ENCODE peak calls at places on chromosome 14, in seven cellular contexts. One of them, this sample, is unnamed.

GRCh38 chr14:65302571-65303184 is 109.9 kb upstream of the FUT8 start:
- DNase-seq in uterus: no peak
- DNase-seq in NCI-H1436: no peak
- DNase-seq in HFFc6: no peak
- DNase-seq in GM10248: peak; percentile 67
- DNase-seq in iris pigment epithelial cell: no peak
- DNase-seq in activated CD4-positive, alpha-beta T cell treated with anti-CD3 and anti-CD28 coated beads for 36 hours: peak; percentile 83
- DNase-seq in this sample: no peak

GRCh38 chr14:23382276-23382675 is 5.4 kb downstream of the CMTM5 start:
- DNase-seq in uterus: no peak
- DNase-seq in NCI-H1436: no peak
- DNase-seq in HFFc6: no peak
- DNase-seq in GM10248: no peak
- DNase-seq in iris pigment epithelial cell: no peak
- DNase-seq in activated CD4-positive, alpha-beta T cell treated with anti-CD3 and anti-CD28 coated beads for 36 hours: no peak
- DNase-seq in this sample: no peak

GRCh38 chr14:70086685-70087379 is 101.9 kb downstream of the SLC8A3 start:
- DNase-seq in uterus: no peak
- DNase-seq in NCI-H1436: no peak
- DNase-seq in HFFc6: peak; percentile 7
- DNase-seq in GM10248: peak; percentile 26
- DNase-seq in iris pigment epithelial cell: peak; percentile 61
- DNase-seq in activated CD4-positive, alpha-beta T cell treated with anti-CD3 and anti-CD28 coated beads for 36 hours: peak; percentile 51
- DNase-seq in this sample: peak; percentile 20

GRCh38 chr14:89794096-89794495 is 160.4 kb downstream of the EFCAB11 start:
- DNase-seq in uterus: no peak
- DNase-seq in NCI-H1436: no peak
- DNase-seq in HFFc6: no peak
- DNase-seq in GM10248: no peak
- DNase-seq in iris pigment epithelial cell: no peak
- DNase-seq in activated CD4-positive, alpha-beta T cell treated with anti-CD3 and anti-CD28 coated beads for 36 hours: no peak
- DNase-seq in this sample: no peak

GRCh38 chr14:103734081-103734888 is 18.7 kb downstream of the ZFYVE21 start:
- DNase-seq in uterus: no peak
- DNase-seq in NCI-H1436: no peak
- DNase-seq in HFFc6: no peak
- DNase-seq in GM10248: no peak
- DNase-seq in iris pigment epithelial cell: no peak
- DNase-seq in activated CD4-positive, alpha-beta T cell treated with anti-CD3 and anti-CD28 coated beads for 36 hours: no peak
- DNase-seq in this sample: no peak

GRCh38 chr14:94384342-94384741 is 4.1 kb downstream of the SERPINA1 start:
- DNase-seq in uterus: no peak
- DNase-seq in NCI-H1436: no peak
- DNase-seq in HFFc6: no peak
- DNase-seq in GM10248: no peak
- DNase-seq in iris pigment epithelial cell: no peak
- DNase-seq in activated CD4-positive, alpha-beta T cell treated with anti-CD3 and anti-CD28 coated beads for 36 hours: no peak
- DNase-seq in this sample: no peak

GRCh38 chr14:74620497-74620921 is 8.5 kb upstream of the LTBP2 start:
- DNase-seq in uterus: no peak
- DNase-seq in NCI-H1436: no peak
- DNase-seq in HFFc6: peak; percentile 98
- DNase-seq in GM10248: no peak
- DNase-seq in iris pigment epithelial cell: peak; percentile 97
- DNase-seq in activated CD4-positive, alpha-beta T cell treated with anti-CD3 and anti-CD28 coated beads for 36 hours: peak; percentile 59
- DNase-seq in this sample: peak; percentile 38

GRCh38 chr14:94531187-94531586 is 21.9 kb upstream of the SERPINA12 start:
- DNase-seq in uterus: no peak
- DNase-seq in NCI-H1436: no peak
- DNase-seq in HFFc6: no peak
- DNase-seq in GM10248: no peak
- DNase-seq in iris pigment epithelial cell: no peak
- DNase-seq in activated CD4-positive, alpha-beta T cell treated with anti-CD3 and anti-CD28 coated beads for 36 hours: no peak
- DNase-seq in this sample: no peak

GRCh38 chr14:76772300-76773187 is 11.3 kb downstream of the VASH1 start:
- DNase-seq in uterus: peak; percentile 83
- DNase-seq in NCI-H1436: no peak
- DNase-seq in HFFc6: no peak
- DNase-seq in GM10248: no peak
- DNase-seq in iris pigment epithelial cell: peak; percentile 65
- DNase-seq in activated CD4-positive, alpha-beta T cell treated with anti-CD3 and anti-CD28 coated beads for 36 hours: no peak
- DNase-seq in this sample: no peak

GRCh38 chr14:75518625-75519024 is 3.6 kb upstream of the BATF start:
- DNase-seq in uterus: no peak
- DNase-seq in NCI-H1436: no peak
- DNase-seq in HFFc6: no peak
- DNase-seq in GM10248: no peak
- DNase-seq in iris pigment epithelial cell: peak; percentile 27
- DNase-seq in activated CD4-positive, alpha-beta T cell treated with anti-CD3 and anti-CD28 coated beads for 36 hours: peak; percentile 78
- DNase-seq in this sample: peak; percentile 4

GRCh38 chr14:104979758-104980591 is 1.8 kb upstream of the AHNAK2 start:
- DNase-seq in uterus: peak; percentile 65
- DNase-seq in NCI-H1436: no peak
- DNase-seq in HFFc6: no peak
- DNase-seq in GM10248: no peak
- DNase-seq in iris pigment epithelial cell: peak; percentile 56
- DNase-seq in activated CD4-positive, alpha-beta T cell treated with anti-CD3 and anti-CD28 coated beads for 36 hours: no peak
- DNase-seq in this sample: no peak

GRCh38 chr14:92386165-92386564 is 63.2 kb downstream of the SLC24A4 start:
- DNase-seq in uterus: no peak
- DNase-seq in NCI-H1436: no peak
- DNase-seq in HFFc6: no peak
- DNase-seq in GM10248: no peak
- DNase-seq in iris pigment epithelial cell: no peak
- DNase-seq in activated CD4-positive, alpha-beta T cell treated with anti-CD3 and anti-CD28 coated beads for 36 hours: no peak
- DNase-seq in this sample: no peak

GRCh38 chr14:58430156-58430555 is 2.6 kb downstream of the KIAA0586 start:
- DNase-seq in uterus: no peak
- DNase-seq in NCI-H1436: no peak
- DNase-seq in HFFc6: peak; percentile 78
- DNase-seq in GM10248: no peak
- DNase-seq in iris pigment epithelial cell: peak; percentile 81
- DNase-seq in activated CD4-positive, alpha-beta T cell treated with anti-CD3 and anti-CD28 coated beads for 36 hours: peak; percentile 18
- DNase-seq in this sample: no peak

GRCh38 chr14:92207012-92207927 is 85.5 kb downstream of the CPSF2 start:
- DNase-seq in uterus: no peak
- DNase-seq in NCI-H1436: no peak
- DNase-seq in HFFc6: no peak
- DNase-seq in GM10248: no peak
- DNase-seq in iris pigment epithelial cell: no peak
- DNase-seq in activated CD4-positive, alpha-beta T cell treated with anti-CD3 and anti-CD28 coated beads for 36 hours: no peak
- DNase-seq in this sample: no peak

GRCh38 chr14:51653096-51653814 is 1.5 kb downstream of the FRMD6 start:
- DNase-seq in uterus: peak; percentile 42
- DNase-seq in NCI-H1436: peak; percentile 4
- DNase-seq in HFFc6: peak; percentile 61
- DNase-seq in GM10248: no peak
- DNase-seq in iris pigment epithelial cell: peak; percentile 84
- DNase-seq in activated CD4-positive, alpha-beta T cell treated with anti-CD3 and anti-CD28 coated beads for 36 hours: no peak
- DNase-seq in this sample: peak; percentile 18

GRCh38 chr14:22671622-22672021 is 27.5 kb upstream of the OR6J1 start:
- DNase-seq in uterus: no peak
- DNase-seq in NCI-H1436: no peak
- DNase-seq in HFFc6: no peak
- DNase-seq in GM10248: no peak
- DNase-seq in iris pigment epithelial cell: no peak
- DNase-seq in activated CD4-positive, alpha-beta T cell treated with anti-CD3 and anti-CD28 coated beads for 36 hours: peak; percentile 20
- DNase-seq in this sample: no peak

GRCh38 chr14:104805941-104806624 is 5.2 kb downstream of the ZBTB42 start:
- DNase-seq in uterus: no peak
- DNase-seq in NCI-H1436: no peak
- DNase-seq in HFFc6: no peak
- DNase-seq in GM10248: no peak
- DNase-seq in iris pigment epithelial cell: no peak
- DNase-seq in activated CD4-positive, alpha-beta T cell treated with anti-CD3 and anti-CD28 coated beads for 36 hours: no peak
- DNase-seq in this sample: no peak

GRCh38 chr14:100711493-100711892 is 15.2 kb upstream of the DLK1 start:
- DNase-seq in uterus: no peak
- DNase-seq in NCI-H1436: no peak
- DNase-seq in HFFc6: no peak
- DNase-seq in GM10248: no peak
- DNase-seq in iris pigment epithelial cell: no peak
- DNase-seq in activated CD4-positive, alpha-beta T cell treated with anti-CD3 and anti-CD28 coated beads for 36 hours: no peak
- DNase-seq in this sample: no peak